ENCODE peak calls at places on chromosomes 5 and 9, in six cellular contexts. One of them, this sample, is unnamed.

GRCh38 chr9:107710988-107711387 is 221.4 kb upstream of the KLF4 start:
- DNase-seq in H54: no peak
- DNase-seq in kidney glomerular epithelial cell: no peak
- DNase-seq in Panc1: no peak
- DNase-seq in stimulated activated CD4-positive, alpha-beta T cell treated with anti-CD3 and anti-CD28 coated beads, Interleukin-2, amount 100 ng/mL, for 48 hours: no peak
- DNase-seq in NCI-H1048: no peak
- DNase-seq in this sample: no peak

GRCh38 chr9:114037961-114038723 is 40.0 kb downstream of the AMBP start:
- DNase-seq in H54: no peak
- DNase-seq in kidney glomerular epithelial cell: peak; percentile 73
- DNase-seq in Panc1: no peak
- DNase-seq in stimulated activated CD4-positive, alpha-beta T cell treated with anti-CD3 and anti-CD28 coated beads, Interleukin-2, amount 100 ng/mL, for 48 hours: no peak
- DNase-seq in NCI-H1048: peak; percentile 23
- DNase-seq in this sample: peak; percentile 25

GRCh38 chr9:128257907-128258306 is 17.9 kb downstream of the GOLGA2 start:
- DNase-seq in H54: no peak
- DNase-seq in kidney glomerular epithelial cell: no peak
- DNase-seq in Panc1: no peak
- DNase-seq in stimulated activated CD4-positive, alpha-beta T cell treated with anti-CD3 and anti-CD28 coated beads, Interleukin-2, amount 100 ng/mL, for 48 hours: no peak
- DNase-seq in NCI-H1048: no peak
- DNase-seq in this sample: no peak

GRCh38 chr5:128965011-128965637 is at the start of gene SLC27A6:
- DNase-seq in H54: no peak
- DNase-seq in kidney glomerular epithelial cell: no peak
- DNase-seq in Panc1: no peak
- DNase-seq in stimulated activated CD4-positive, alpha-beta T cell treated with anti-CD3 and anti-CD28 coated beads, Interleukin-2, amount 100 ng/mL, for 48 hours: no peak
- DNase-seq in NCI-H1048: no peak
- DNase-seq in this sample: no peak

GRCh38 chr9:110116543-110116885 is 91.4 kb downstream of the C9orf152 start:
- DNase-seq in H54: no peak
- DNase-seq in kidney glomerular epithelial cell: peak; percentile 16
- DNase-seq in Panc1: no peak
- DNase-seq in stimulated activated CD4-positive, alpha-beta T cell treated with anti-CD3 and anti-CD28 coated beads, Interleukin-2, amount 100 ng/mL, for 48 hours: no peak
- DNase-seq in NCI-H1048: no peak
- DNase-seq in this sample: peak; percentile 94

GRCh38 chr5:36607838-36608783 is 1.7 kb downstream of the SLC1A3 start:
- DNase-seq in H54: no peak
- DNase-seq in kidney glomerular epithelial cell: no peak
- DNase-seq in Panc1: no peak
- DNase-seq in stimulated activated CD4-positive, alpha-beta T cell treated with anti-CD3 and anti-CD28 coated beads, Interleukin-2, amount 100 ng/mL, for 48 hours: no peak
- DNase-seq in NCI-H1048: no peak
- DNase-seq in this sample: no peak

GRCh38 chr9:77977210-77977611 is 54.4 kb downstream of the GNAQ start:
- DNase-seq in H54: peak; percentile 61
- DNase-seq in kidney glomerular epithelial cell: peak; percentile 86
- DNase-seq in Panc1: peak; percentile 15
- DNase-seq in stimulated activated CD4-positive, alpha-beta T cell treated with anti-CD3 and anti-CD28 coated beads, Interleukin-2, amount 100 ng/mL, for 48 hours: no peak
- DNase-seq in NCI-H1048: no peak
- DNase-seq in this sample: peak; percentile 41

GRCh38 chr9:19286634-19287188 is 56.2 kb downstream of the DENND4C start:
- DNase-seq in H54: no peak
- DNase-seq in kidney glomerular epithelial cell: no peak
- DNase-seq in Panc1: no peak
- DNase-seq in stimulated activated CD4-positive, alpha-beta T cell treated with anti-CD3 and anti-CD28 coated beads, Interleukin-2, amount 100 ng/mL, for 48 hours: no peak
- DNase-seq in NCI-H1048: no peak
- DNase-seq in this sample: no peak

GRCh38 chr9:104027295-104027694 is 66.8 kb upstream of the SMC2 start:
- DNase-seq in H54: no peak
- DNase-seq in kidney glomerular epithelial cell: no peak
- DNase-seq in Panc1: no peak
- DNase-seq in stimulated activated CD4-positive, alpha-beta T cell treated with anti-CD3 and anti-CD28 coated beads, Interleukin-2, amount 100 ng/mL, for 48 hours: no peak
- DNase-seq in NCI-H1048: no peak
- DNase-seq in this sample: no peak

GRCh38 chr9:128103589-128103962 is 24.0 kb downstream of the PTGES2 start:
- DNase-seq in H54: no peak
- DNase-seq in kidney glomerular epithelial cell: no peak
- DNase-seq in Panc1: no peak
- DNase-seq in stimulated activated CD4-positive, alpha-beta T cell treated with anti-CD3 and anti-CD28 coated beads, Interleukin-2, amount 100 ng/mL, for 48 hours: no peak
- DNase-seq in NCI-H1048: no peak
- DNase-seq in this sample: no peak

GRCh38 chr5:171483453-171484177 is 64.2 kb downstream of the FGF18 start:
- DNase-seq in H54: no peak
- DNase-seq in kidney glomerular epithelial cell: no peak
- DNase-seq in Panc1: no peak
- DNase-seq in stimulated activated CD4-positive, alpha-beta T cell treated with anti-CD3 and anti-CD28 coated beads, Interleukin-2, amount 100 ng/mL, for 48 hours: no peak
- DNase-seq in NCI-H1048: no peak
- DNase-seq in this sample: no peak

GRCh38 chr9:81132318-81132717 is 557.0 kb downstream of the TLE1 start:
- DNase-seq in H54: no peak
- DNase-seq in kidney glomerular epithelial cell: peak; percentile 27
- DNase-seq in Panc1: no peak
- DNase-seq in stimulated activated CD4-positive, alpha-beta T cell treated with anti-CD3 and anti-CD28 coated beads, Interleukin-2, amount 100 ng/mL, for 48 hours: no peak
- DNase-seq in NCI-H1048: no peak
- DNase-seq in this sample: no peak

GRCh38 chr9:113231701-113232100 is 10.4 kb downstream of the SLC31A1 start:
- DNase-seq in H54: no peak
- DNase-seq in kidney glomerular epithelial cell: no peak
- DNase-seq in Panc1: no peak
- DNase-seq in stimulated activated CD4-positive, alpha-beta T cell treated with anti-CD3 and anti-CD28 coated beads, Interleukin-2, amount 100 ng/mL, for 48 hours: no peak
- DNase-seq in NCI-H1048: no peak
- DNase-seq in this sample: no peak

This sample was measured in epithelial cell of proximal tubule.